ENCODE peak calls at places on chromosomes 12 and 14, in five cellular contexts. E is NCI-H2081, B is iris pigment epithelial cell, X is ELR, L is NCI-H1930. A is an unnamed sample.

GRCh38 chr12:100986595-100987547 is 192.3 kb downstream of the ANO4 start:
- DNase-seq in X (peak; percentile 4), L (no peak), E (no peak), B (peak; percentile 18), A (no peak)

GRCh38 chr12:48197967-48198618 is 5.0 kb downstream of the OR10AD1 start:
- DNase-seq in L (peak; percentile 95), E (peak; percentile 97), X (peak; percentile 92), B (peak; percentile 96), A (peak; percentile 94)

GRCh38 chr12:51669996-51670395 is 79.0 kb downstream of the SCN8A start:
- DNase-seq in L (no peak), E (no peak), B (no peak), X (no peak), A (no peak)

GRCh38 chr12:103851127-103851526 is 10.1 kb upstream of the NT5DC3 start:
- DNase-seq in X (peak; percentile 47), E (no peak), L (no peak), B (peak; percentile 26), A (no peak)

GRCh38 chr14:22002860-22003284 is 329.3 kb upstream of the OR4E1 start:
- DNase-seq in E (no peak), B (no peak), X (peak; percentile 3), L (no peak), A (no peak)

GRCh38 chr14:80764496-80764895 is 177.0 kb downstream of the CEP128 start:
- DNase-seq in X (peak; percentile 42), L (no peak), B (peak; percentile 36), E (no peak), A (no peak)

GRCh38 chr12:14256139-14256538 is 109.3 kb upstream of the ATF7IP start:
- DNase-seq in E (no peak), B (peak; percentile 76), X (peak; percentile 32), L (no peak), A (no peak)

GRCh38 chr12:84888861-84889260 is 23.7 kb downstream of the SLC6A15 start:
- DNase-seq in X (no peak), L (no peak), E (no peak), B (no peak), A (no peak)

GRCh38 chr12:89833337-89834252 is 125.0 kb upstream of the ATP2B1 start:
- DNase-seq in L (no peak), E (no peak), X (no peak), B (no peak), A (no peak)

GRCh38 chr12:91551927-91552326 is 369.3 kb upstream of the DCN start:
- DNase-seq in X (no peak), L (no peak), B (no peak), E (no peak), A (no peak)

GRCh38 chr12:93174473-93174872 is 203.3 kb upstream of the NUDT4 start:
- DNase-seq in B (no peak), X (no peak), L (no peak), E (no peak), A (no peak)

A was measured in NCI-H1417 treated with DMSO at 0.1 percent for 48 hours.